ENCODE peak calls at places on chromosome 4, in five cellular contexts. One of them, this sample, is unnamed.
A peak's percentile ranks its signal among the peaks of the same experiment; 100 is the strongest.

GRCh38 chr4:150581206-150581605 is 745 bp upstream of the MAB21L2 start:
- DNase-seq in hypothalamus: no peak
- DNase-seq in MM.1S: no peak
- DNase-seq in A172: no peak
- DNase-seq in mucosa of descending colon: no peak
- DNase-seq in this sample: no peak

GRCh38 chr4:19455196-19455595 is 796.5 kb upstream of the SLIT2 start:
- DNase-seq in hypothalamus: no peak
- DNase-seq in MM.1S: no peak
- DNase-seq in A172: peak; percentile 13
- DNase-seq in mucosa of descending colon: no peak
- DNase-seq in this sample: no peak

GRCh38 chr4:2135083-2135482 is 76.0 kb downstream of the NAT8L start:
- DNase-seq in hypothalamus: no peak
- DNase-seq in MM.1S: no peak
- DNase-seq in A172: peak; percentile 5
- DNase-seq in mucosa of descending colon: no peak
- DNase-seq in this sample: no peak

GRCh38 chr4:158243071-158243470 is 32.8 kb downstream of the TMEM144 start:
- DNase-seq in hypothalamus: no peak
- DNase-seq in MM.1S: no peak
- DNase-seq in A172: no peak
- DNase-seq in mucosa of descending colon: no peak
- DNase-seq in this sample: no peak

GRCh38 chr4:177505171-177505615 is 63.0 kb upstream of the AGA start:
- DNase-seq in hypothalamus: no peak
- DNase-seq in MM.1S: no peak
- DNase-seq in A172: no peak
- DNase-seq in mucosa of descending colon: no peak
- DNase-seq in this sample: no peak

GRCh38 chr4:56049428-56050212 is 100.9 kb downstream of the CEP135 start:
- DNase-seq in hypothalamus: no peak
- DNase-seq in MM.1S: peak; percentile 36
- DNase-seq in A172: peak; percentile 29
- DNase-seq in mucosa of descending colon: peak; percentile 56
- DNase-seq in this sample: peak; percentile 57

GRCh38 chr4:114034189-114034588 is 54.7 kb upstream of the ARSJ start:
- DNase-seq in hypothalamus: no peak
- DNase-seq in MM.1S: no peak
- DNase-seq in A172: no peak
- DNase-seq in mucosa of descending colon: no peak
- DNase-seq in this sample: no peak

GRCh38 chr4:140609548-140610425 is 41.0 kb upstream of the UCP1 start:
- DNase-seq in hypothalamus: no peak
- DNase-seq in MM.1S: peak; percentile 63
- DNase-seq in A172: peak; percentile 38
- DNase-seq in mucosa of descending colon: no peak
- DNase-seq in this sample: peak; percentile 79

GRCh38 chr4:1903035-1903434 is 31.8 kb downstream of the NSD2 start:
- DNase-seq in hypothalamus: no peak
- DNase-seq in MM.1S: no peak
- DNase-seq in A172: no peak
- DNase-seq in mucosa of descending colon: no peak
- DNase-seq in this sample: no peak

GRCh38 chr4:146428298-146428697 is 93.4 kb downstream of the SLC10A7 start:
- DNase-seq in hypothalamus: no peak
- DNase-seq in MM.1S: no peak
- DNase-seq in A172: no peak
- DNase-seq in mucosa of descending colon: no peak
- DNase-seq in this sample: no peak

GRCh38 chr4:60923075-60923474 is 277.1 kb upstream of the ADGRL3 start:
- DNase-seq in hypothalamus: no peak
- DNase-seq in MM.1S: no peak
- DNase-seq in A172: no peak
- DNase-seq in mucosa of descending colon: no peak
- DNase-seq in this sample: no peak

GRCh38 chr4:56435001-56435747 is at the start of gene PPAT:
- DNase-seq in hypothalamus: peak; percentile 90
- DNase-seq in MM.1S: peak; percentile 98
- DNase-seq in A172: peak; percentile 95
- DNase-seq in mucosa of descending colon: peak; percentile 99
- DNase-seq in this sample: peak; percentile 99

GRCh38 chr4:1598206-1598605 is 85.9 kb downstream of the FAM53A start:
- DNase-seq in hypothalamus: no peak
- DNase-seq in MM.1S: no peak
- DNase-seq in A172: no peak
- DNase-seq in mucosa of descending colon: peak; percentile 44
- DNase-seq in this sample: no peak

GRCh38 chr4:54548831-54549460 is 108.8 kb upstream of the KIT start:
- DNase-seq in hypothalamus: no peak
- DNase-seq in MM.1S: no peak
- DNase-seq in A172: no peak
- DNase-seq in mucosa of descending colon: no peak
- DNase-seq in this sample: no peak

GRCh38 chr4:94764069-94764468 is 6.3 kb downstream of the BMPR1B start:
- DNase-seq in hypothalamus: no peak
- DNase-seq in MM.1S: no peak
- DNase-seq in A172: no peak
- DNase-seq in mucosa of descending colon: no peak
- DNase-seq in this sample: no peak

GRCh38 chr4:88649716-88650115 is 47.9 kb downstream of the NAP1L5 start:
- DNase-seq in hypothalamus: no peak
- DNase-seq in MM.1S: no peak
- DNase-seq in A172: no peak
- DNase-seq in mucosa of descending colon: no peak
- DNase-seq in this sample: no peak

GRCh38 chr4:79223993-79224776 is 101.7 kb downstream of the NAA11 start:
- DNase-seq in hypothalamus: no peak
- DNase-seq in MM.1S: no peak
- DNase-seq in A172: no peak
- DNase-seq in mucosa of descending colon: no peak
- DNase-seq in this sample: no peak

GRCh38 chr4:111632752-111633151 is 512.5 kb upstream of the FAM241A start:
- DNase-seq in hypothalamus: no peak
- DNase-seq in MM.1S: no peak
- DNase-seq in A172: no peak
- DNase-seq in mucosa of descending colon: no peak
- DNase-seq in this sample: no peak

This sample was measured in Karpas-422.